ENCODE peak calls at places on chromosomes 1 and 21, in seven cellular contexts. V is IMR-90, Q is A549, T is SK-N-SH, M is K562, P is GM12878, H is H1. B is an unnamed sample.

GRCh38 chr1:116579253-116579875 is 8.5 kb upstream of the CD58 start:
- DNase-seq in V (no peak), Q (no peak), T (no peak), M (no peak), P (no peak), H (no peak), B (no peak)

GRCh38 chr1:54280652-54281051 is 80.7 kb downstream of the MRPL37 start:
- DNase-seq in V (peak; percentile 51), Q (no peak), T (no peak), M (no peak), P (no peak), H (no peak), B (no peak)

GRCh38 chr1:192167941-192168685 is 9.9 kb downstream of the RGS18 start:
- DNase-seq in V (peak; percentile 49), Q (no peak), T (no peak), M (no peak), P (no peak), H (no peak), B (no peak)

GRCh38 chr1:205245096-205245495 is 17.4 kb downstream of the TMCC2 start:
- DNase-seq in V (no peak), Q (no peak), T (no peak), M (no peak), P (no peak), H (no peak), B (no peak)

GRCh38 chr1:174160603-174161002 is 1.3 kb downstream of the RABGAP1L start:
- DNase-seq in V (no peak), Q (no peak), T (no peak), M (no peak), P (no peak), H (no peak), B (no peak)

GRCh38 chr1:65429806-65430205 is 9.3 kb downstream of the LEPR start:
- DNase-seq in V (peak; percentile 61), Q (peak; percentile 55), T (no peak), M (no peak), P (no peak), H (no peak), B (no peak)

GRCh38 chr1:228347181-228347580 is 59.5 kb downstream of the TRIM11 start:
- DNase-seq in V (no peak), Q (no peak), T (no peak), M (no peak), P (no peak), H (no peak), B (no peak)

GRCh38 chr1:232982238-232982944 is 32.0 kb downstream of the NTPCR start:
- DNase-seq in V (peak; percentile 58), Q (no peak), T (no peak), M (no peak), P (no peak), H (no peak), B (no peak)

GRCh38 chr1:172269084-172269483 is 151.4 kb upstream of the C1orf105 start:
- DNase-seq in V (no peak), Q (no peak), T (no peak), M (no peak), P (no peak), H (no peak), B (peak; percentile 82)

GRCh38 chr21:32772281-32773047 is 909 bp upstream of the PAXBP1 start:
- DNase-seq in V (peak; percentile 20), Q (peak; percentile 19), T (peak; percentile 29), M (peak; percentile 70), P (peak; percentile 9), H (no peak), B (no peak)

GRCh38 chr1:213724640-213725536 is 262.9 kb upstream of the PROX1 start:
- DNase-seq in V (no peak), Q (no peak), T (no peak), M (no peak), P (no peak), H (no peak), B (peak; percentile 31)

GRCh38 chr1:25003457-25004190 is 73.5 kb upstream of the RUNX3 start:
- DNase-seq in V (peak; percentile 23), Q (no peak), T (no peak), M (no peak), P (no peak), H (no peak), B (peak; percentile 26)

GRCh38 chr1:232655041-232655745 is 25.3 kb upstream of the SIPA1L2 start:
- DNase-seq in V (no peak), Q (no peak), T (no peak), M (no peak), P (peak; percentile 26), H (no peak), B (no peak)

GRCh38 chr1:44553771-44554170 is 120.5 kb downstream of the TMEM53 start:
- DNase-seq in V (peak; percentile 10), Q (peak; percentile 59), T (no peak), M (no peak), P (no peak), H (no peak), B (no peak)

GRCh38 chr1:6613361-6614018 is at the start of gene PHF13:
- DNase-seq in V (peak; percentile 99), Q (peak; percentile 88), T (peak; percentile 100), M (peak; percentile 99), P (peak; percentile 92), H (peak; percentile 98), B (peak; percentile 97)

GRCh38 chr21:33078907-33079582 is 9.1 kb downstream of the OLIG1 start:
- DNase-seq in V (peak; percentile 84), Q (peak; percentile 36), T (no peak), M (peak; percentile 76), P (peak; percentile 88), H (no peak), B (peak; percentile 17)

GRCh38 chr1:101388904-101389546 is 152.2 kb downstream of the S1PR1 start:
- DNase-seq in V (peak; percentile 3), Q (no peak), T (no peak), M (no peak), P (peak; percentile 90), H (no peak), B (no peak)

GRCh38 chr1:65175171-65176070 is 27.4 kb downstream of the AK4 start:
- DNase-seq in V (peak; percentile 36), Q (no peak), T (no peak), M (no peak), P (no peak), H (no peak), B (no peak)

GRCh38 chr21:24844672-24845071 is 762.6 kb downstream of the MRPL39 start:
- DNase-seq in V (peak; percentile 4), Q (no peak), T (peak; percentile 40), M (no peak), P (no peak), H (no peak), B (no peak)

GRCh38 chr1:17359031-17359430 is 13.0 kb upstream of the PADI6 start:
- DNase-seq in V (no peak), Q (no peak), T (no peak), M (peak; percentile 45), P (no peak), H (no peak), B (no peak)

GRCh38 chr1:17352419-17352909 is 19.5 kb upstream of the PADI6 start:
- DNase-seq in V (no peak), Q (no peak), T (no peak), M (no peak), P (no peak), H (no peak), B (no peak)

GRCh38 chr1:17356387-17356992 is 15.5 kb upstream of the PADI6 start:
- DNase-seq in V (no peak), Q (no peak), T (no peak), M (no peak), P (no peak), H (no peak), B (no peak)

GRCh38 chr1:17358557-17358956 is 13.4 kb upstream of the PADI6 start:
- DNase-seq in V (no peak), Q (no peak), T (no peak), M (no peak), P (no peak), H (no peak), B (no peak)

DNA sequence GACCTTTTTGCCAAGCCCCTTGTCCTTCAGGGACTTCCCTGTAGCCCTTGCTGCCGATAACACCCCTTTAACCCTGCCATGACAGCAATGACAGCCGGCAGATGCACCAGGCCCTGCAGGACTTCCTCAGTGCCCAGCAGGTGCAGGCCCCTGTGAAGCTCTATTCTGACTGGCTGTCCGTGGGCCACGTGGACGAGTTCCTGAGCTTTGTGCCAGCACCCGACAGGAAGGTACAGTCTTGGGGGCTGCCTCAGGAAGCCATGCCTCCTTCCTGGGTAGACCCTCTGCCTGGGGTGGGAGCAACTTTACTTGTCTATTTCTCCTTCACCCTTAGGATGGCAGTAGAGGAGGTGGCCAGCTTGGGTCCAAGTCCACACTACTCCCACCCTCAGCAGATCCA is 16.1 kb upstream of the PADI6 start:
- DNase-seq in V (no peak), Q (no peak), T (no peak), M (no peak), P (no peak), H (no peak), B (no peak)
- TF ChIP-seq RFX5 in V (no peak), Q (no peak), T (no peak), M (no peak), P (no peak), H (no peak), B (no peak)

DNA sequence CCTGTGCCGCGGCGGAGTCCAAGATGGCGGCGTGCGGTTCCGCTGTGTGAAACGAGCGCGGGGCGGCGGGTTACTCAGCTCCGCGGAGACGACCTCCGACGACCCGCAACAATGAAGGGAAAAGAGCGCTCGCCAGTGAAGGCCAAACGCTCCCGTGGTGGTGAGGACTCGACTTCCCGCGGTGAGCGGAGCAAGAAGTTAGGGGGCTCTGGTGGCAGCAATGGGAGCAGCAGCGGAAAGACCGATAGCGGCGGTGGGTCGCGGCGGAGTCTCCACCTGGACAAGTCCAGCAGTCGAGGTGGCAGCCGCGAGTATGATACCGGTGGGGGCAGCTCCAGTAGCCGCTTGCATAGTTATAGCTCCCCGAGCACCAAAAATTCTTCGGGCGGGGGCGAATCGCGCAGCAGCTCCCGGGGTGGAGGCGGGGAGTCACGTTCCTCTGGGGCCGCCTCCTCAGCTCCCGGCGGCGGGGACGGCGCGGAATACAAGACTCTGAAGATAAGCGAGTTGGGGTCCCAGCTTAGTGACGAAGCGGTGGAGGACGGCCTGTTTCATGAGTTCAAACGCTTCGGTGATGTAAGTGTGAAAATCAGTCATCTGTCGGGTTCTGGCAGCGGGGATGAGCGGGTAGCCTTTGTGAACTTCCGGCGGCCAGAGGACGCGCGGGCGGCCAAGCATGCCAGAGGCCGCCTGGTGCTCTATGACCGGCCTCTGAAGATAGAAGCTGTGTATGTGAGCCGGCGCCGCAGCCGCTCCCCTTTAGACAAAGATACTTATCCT is 440 bp downstream of the RBM15 start:
- DNase-seq in V (peak; percentile 54), Q (peak; percentile 30), T (peak; percentile 62), M (peak; percentile 70), P (no peak), H (no peak), B (peak; percentile 53)
- TF ChIP-seq RFX5 in V (no peak), Q (no peak), T (no peak), M (no peak), P (no peak), H (no peak), B (no peak)

GRCh38 chr1:26541816-26542711 is 12.5 kb downstream of the RPS6KA1 start:
- DNase-seq in V (peak; percentile 78), Q (peak; percentile 47), T (peak; percentile 73), M (peak; percentile 95), P (peak; percentile 88), H (no peak), B (peak; percentile 47)
- TF ChIP-seq RFX5 in V (no peak), Q (no peak), T (no peak), M (no peak), P (no peak), H (no peak), B (no peak)

DNA sequence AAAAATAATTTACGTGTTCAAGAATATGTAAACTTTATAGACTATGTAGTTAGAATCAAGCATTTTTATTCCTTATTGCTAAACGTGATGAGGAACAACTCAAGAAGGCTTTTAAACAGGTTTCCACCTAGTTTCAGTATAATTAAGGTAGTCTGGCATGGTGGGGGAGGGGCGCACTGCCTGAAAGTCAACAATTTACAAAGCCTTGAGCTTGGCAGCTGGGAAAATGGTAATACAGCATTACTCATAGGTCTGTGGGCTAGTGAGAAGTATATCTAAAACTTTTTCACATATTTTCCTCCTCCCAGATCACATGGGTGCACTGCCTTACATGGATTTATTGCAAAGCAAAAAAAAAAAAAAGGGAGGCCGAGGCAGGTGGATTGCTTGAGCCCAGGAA is 75.2 kb downstream of the EVI5 start:
- DNase-seq in V (peak; percentile 91), Q (no peak), T (no peak), M (peak; percentile 14), P (no peak), H (no peak), B (peak; percentile 43)
- TF ChIP-seq RFX5 in V (no peak), Q (no peak), T (no peak), M (no peak), P (no peak), H (no peak), B (no peak)

B was measured in HepG2.